ENCODE peak calls at places on chromosomes 6 and 20, in four cellular contexts. K is Panc1, H is K562, Y is sigmoid colon. V is an unnamed sample.

GRCh38 chr20:24134284-24134683 is 145.7 kb upstream of the GGTLC1 start:
- DNase-seq in H (no peak), K (no peak), Y (peak; percentile 43), V (no peak)

GRCh38 chr6:121956782-121957181 is 442.7 kb upstream of the HSF2 start:
- DNase-seq in H (no peak), K (no peak), Y (no peak), V (no peak)

GRCh38 chr6:111773501-111774345 is 99.5 kb downstream of the FYN start:
- DNase-seq in Y (no peak), K (no peak), H (no peak), V (no peak)

GRCh38 chr6:90217621-90218496 is 78.8 kb downstream of the BACH2 start:
- DNase-seq in K (no peak), Y (no peak), H (peak; percentile 12), V (no peak)

GRCh38 chr6:75808507-75808906 is 59.5 kb downstream of the MYO6 start:
- DNase-seq in Y (no peak), H (no peak), K (no peak), V (no peak)

GRCh38 chr20:47768016-47768953 is 17.0 kb downstream of the SULF2 start:
- DNase-seq in K (no peak), H (no peak), Y (no peak), V (no peak)

GRCh38 chr6:21928715-21929298 is 335.3 kb downstream of the SOX4 start:
- DNase-seq in K (no peak), H (no peak), Y (no peak), V (no peak)

GRCh38 chr6:126123226-126123625 is 136.9 kb downstream of the TRMT11 start:
- DNase-seq in K (no peak), H (peak; percentile 35), Y (no peak), V (no peak)

GRCh38 chr6:30719356-30719755 is 796 bp upstream of the TUBB start:
- DNase-seq in H (no peak), Y (no peak), K (no peak), V (no peak)

GRCh38 chr6:44494011-44494501 is 106.5 kb downstream of the CDC5L start:
- DNase-seq in H (peak; percentile 54), K (peak; percentile 32), Y (no peak), V (peak; percentile 37)

GRCh38 chr6:110331816-110332215 is 26.3 kb downstream of the METTL24 start:
- DNase-seq in Y (peak; percentile 76), H (no peak), K (no peak), V (no peak)

DNA sequence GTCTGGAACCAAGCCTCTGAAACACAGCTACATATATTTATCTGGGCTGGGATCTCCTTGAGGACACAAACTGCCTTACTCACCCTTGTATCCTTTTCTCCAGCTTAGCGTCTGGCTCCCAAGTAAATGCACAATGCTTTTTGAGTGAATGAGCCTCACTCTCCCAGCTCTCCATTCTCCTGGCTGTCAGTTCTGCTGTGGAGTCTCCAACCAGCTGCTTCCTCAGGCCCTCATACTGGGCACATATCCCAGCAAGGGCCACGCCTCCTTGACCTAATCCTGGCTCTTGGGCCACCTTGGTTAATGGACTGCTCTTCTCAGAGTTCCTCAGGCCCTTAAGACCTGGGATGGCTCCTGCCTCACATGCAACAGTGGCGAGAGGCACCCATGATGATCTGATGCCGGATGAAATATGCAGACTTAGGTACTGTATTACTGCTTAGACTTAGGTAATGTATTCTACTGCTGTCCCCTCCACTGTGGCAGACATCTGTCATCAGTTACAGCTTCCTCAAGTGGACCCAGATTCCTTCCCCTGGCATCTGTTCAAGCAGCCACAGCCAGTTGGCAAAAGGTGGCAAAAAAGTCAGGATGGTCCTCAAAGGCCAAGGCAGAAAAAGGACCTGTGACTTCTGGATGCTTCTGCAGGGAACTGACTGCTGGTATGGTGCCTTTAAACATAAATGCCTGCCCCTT is 16.5 kb downstream of the SNHG17 start:
- DNase-seq in K (no peak), H (no peak), Y (peak; percentile 60), V (peak; percentile 77)
- TF ChIP-seq POLR2AphosphoS5 in K (peak; percentile 42), H (no peak), Y (no peak), V (peak; percentile 30)

GRCh38 chr6:136491674-136492235 is 58.5 kb downstream of the MAP7 start:
- DNase-seq in K (no peak), H (no peak), Y (no peak), V (no peak)
- H3K27ac ChIP-seq in K (no peak overlapping the region), H (no peak overlapping the region), Y (no peak overlapping the region), V (no peak overlapping the region)

GRCh38 chr20:3314391-3314790 is 75.4 kb upstream of the SLC4A11 start:
- DNase-seq in Y (no peak), K (no peak), H (no peak), V (no peak)

GRCh38 chr20:3313681-3314080 is 74.7 kb upstream of the SLC4A11 start:
- DNase-seq in K (no peak), Y (no peak), H (no peak), V (peak; percentile 9)

GRCh38 chr20:3315110-3315509 is 76.1 kb upstream of the SLC4A11 start:
- DNase-seq in K (no peak), Y (no peak), H (no peak), V (no peak)

GRCh38 chr20:3311623-3312022 is 72.6 kb upstream of the SLC4A11 start:
- DNase-seq in H (no peak), K (no peak), Y (no peak), V (no peak)

GRCh38 chr20:3312940-3313656 is 74.1 kb upstream of the SLC4A11 start:
- DNase-seq in Y (no peak), H (no peak), K (no peak), V (peak; percentile 82)
- TF ChIP-seq POLR2AphosphoS5 in Y (no peak), H (no peak), K (no peak), V (no peak)

DNA sequence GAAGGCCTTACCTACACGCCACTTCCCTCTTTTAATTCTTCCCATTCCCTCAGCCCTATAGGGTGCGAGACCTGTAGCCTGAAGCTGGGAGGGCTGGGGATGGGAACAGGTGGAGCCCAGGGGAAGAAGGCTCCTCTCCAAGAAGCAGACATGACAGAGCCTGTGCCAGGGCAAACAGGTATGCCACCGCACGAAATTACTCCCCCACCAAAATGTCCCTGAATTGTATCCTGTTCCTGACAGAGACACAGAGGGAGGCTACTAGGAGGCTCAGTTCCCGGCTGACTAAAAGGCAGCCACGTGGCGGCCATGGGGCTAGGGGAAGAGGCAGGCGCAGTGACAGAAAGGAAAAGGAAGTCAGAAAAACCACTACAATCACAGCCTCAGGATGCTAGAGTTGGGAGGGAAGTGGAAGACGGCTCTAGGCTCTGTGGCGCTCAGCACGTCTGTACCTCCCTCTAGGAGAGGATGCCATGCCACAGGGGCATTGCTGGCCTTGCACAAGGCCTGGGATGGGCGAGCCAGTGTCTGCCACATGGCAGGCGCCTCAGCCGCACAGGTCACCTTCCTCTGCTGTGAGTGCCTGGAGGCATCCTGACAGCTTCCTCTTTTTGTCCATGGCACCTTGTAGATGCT is 27.7 kb downstream of the TFEB start:
- DNase-seq in K (no peak), H (no peak), Y (no peak), V (no peak)
- H3K27ac ChIP-seq in K (no peak overlapping the region), H (no peak overlapping the region), Y (peak overlapping the region; percentile 84), V (no peak overlapping the region)

GRCh38 chr20:325043-325888 is at the start of gene SOX12:
- DNase-seq in Y (peak; percentile 98), H (peak; percentile 74), K (no peak), V (peak; percentile 95)
- TF ChIP-seq POLR2AphosphoS5 in Y (peak; percentile 72), H (no peak), K (peak; percentile 55), V (peak; percentile 49)

GRCh38 chr6:165117806-165118205 is 191.6 kb downstream of the C6orf118 start:
- DNase-seq in K (no peak), H (no peak), Y (no peak), V (no peak)

GRCh38 chr6:165118736-165119135 is 190.7 kb downstream of the C6orf118 start:
- DNase-seq in H (no peak), K (no peak), Y (no peak), V (no peak)

GRCh38 chr6:165117121-165117520 is 192.3 kb downstream of the C6orf118 start:
- DNase-seq in K (no peak), Y (no peak), H (no peak), V (no peak)

GRCh38 chr6:165119231-165120020 is 190.0 kb downstream of the C6orf118 start:
- DNase-seq in K (no peak), Y (no peak), H (no peak), V (no peak)
- H3K27ac ChIP-seq in K (no peak overlapping the region), Y (no peak overlapping the region), H (no peak overlapping the region), V (no peak overlapping the region)

GRCh38 chr20:61814726-61815125 is 251.0 kb downstream of the TAF4 start:
- DNase-seq in K (no peak), H (no peak), Y (no peak), V (no peak)

GRCh38 chr20:61814244-61814643 is 251.4 kb downstream of the TAF4 start:
- DNase-seq in Y (no peak), K (no peak), H (no peak), V (no peak)

GRCh38 chr20:61813791-61814190 is 251.9 kb downstream of the TAF4 start:
- DNase-seq in H (no peak), K (no peak), Y (no peak), V (no peak)

GRCh38 chr20:61815678-61816077 is 250.0 kb downstream of the TAF4 start:
- DNase-seq in K (no peak), Y (no peak), H (no peak), V (no peak)

DNA sequence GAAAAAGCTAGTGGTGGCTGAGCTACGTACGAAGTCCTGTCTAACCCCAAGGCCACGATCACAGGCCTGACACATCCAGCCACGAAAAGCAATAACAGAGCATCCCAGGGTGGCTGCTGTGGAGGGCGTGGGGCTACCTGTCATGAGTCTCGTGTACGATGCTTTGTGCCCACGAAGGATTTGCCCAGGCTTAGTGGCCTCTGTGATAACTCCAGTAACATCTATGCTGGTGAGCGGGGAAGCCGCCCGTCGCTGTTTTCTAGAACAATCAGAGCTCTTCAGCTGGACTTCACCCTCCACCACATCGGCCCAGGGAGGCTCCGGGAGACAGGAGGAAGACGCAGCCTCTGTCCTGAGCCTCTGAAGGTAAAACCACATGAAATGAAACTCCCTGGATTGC is 250.5 kb downstream of the TAF4 start:
- DNase-seq in K (no peak), H (no peak), Y (no peak), V (no peak)
- TF ChIP-seq POLR2AphosphoS5 in K (no peak), H (no peak), Y (no peak), V (no peak)

V was measured in endothelial cell of umbilical vein.